ENCODE peak calls at places on chromosomes 2 and 18, in four cellular contexts. C is NCI-H774; H is activated effector memory CD4-positive, alpha-beta T cell treated with Interleukin-2 at 50 U/mL for 16 hours; V is progenitor cell of endocrine pancreas. L is an unnamed sample.
A peak's percentile ranks its signal among the peaks of the same experiment; 100 is the strongest.

GRCh38 chr2:8461341-8461740 is 220.5 kb upstream of the ID2 start:
- DNase-seq in V (no peak), H (no peak), C (no peak), L (no peak)

GRCh38 chr2:207896525-207897295 is 127.0 kb upstream of the FZD5 start:
- DNase-seq in H (no peak), V (no peak), C (peak; percentile 6), L (peak; percentile 46)

GRCh38 chr2:226790436-226790835 is 9.2 kb downstream of the IRS1 start:
- DNase-seq in V (no peak), C (no peak), H (no peak), L (no peak)

GRCh38 chr18:44054514-44054913 is 626.2 kb upstream of the SETBP1 start:
- DNase-seq in V (no peak), C (no peak), H (no peak), L (no peak)

GRCh38 chr2:176574415-176575236 is 305.4 kb downstream of the MTX2 start:
- DNase-seq in V (no peak), C (no peak), H (no peak), L (no peak)

GRCh38 chr2:30396436-30397232 is 50.4 kb upstream of the LCLAT1 start:
- DNase-seq in C (no peak), V (no peak), H (no peak), L (no peak)

GRCh38 chr2:118807668-118808428 is 39.6 kb downstream of the EN1 start:
- DNase-seq in C (no peak), H (no peak), V (no peak), L (no peak)

GRCh38 chr2:24471662-24472061 is 19.4 kb upstream of the NCOA1 start:
- DNase-seq in C (no peak), H (no peak), V (no peak), L (no peak)

GRCh38 chr2:121213386-121213785 is 71.6 kb downstream of the TFCP2L1 start:
- DNase-seq in C (no peak), V (no peak), H (no peak), L (peak; percentile 48)

GRCh38 chr2:85131116-85131515 is 2.1 kb upstream of the TCF7L1 start:
- DNase-seq in C (no peak), V (no peak), H (no peak), L (no peak)

GRCh38 chr2:130798472-130799221 is 38.1 kb upstream of the ARHGEF4 start:
- DNase-seq in C (no peak), H (no peak), V (no peak), L (peak; percentile 29)

GRCh38 chr2:100653449-100654045 is 90.8 kb downstream of the PDCL3 start:
- DNase-seq in H (no peak), C (no peak), V (no peak), L (no peak)

GRCh38 chr2:98932164-98932563 is 3.9 kb downstream of the CRACDL start:
- DNase-seq in H (no peak), V (no peak), C (no peak), L (no peak)

GRCh38 chr2:66432801-66433694 is 1.9 kb upstream of the MEIS1 start:
- DNase-seq in V (peak; percentile 88), H (no peak), C (peak; percentile 94), L (peak; percentile 60)

GRCh38 chr2:227472265-227473018 is 486 bp downstream of the AGFG1 start:
- DNase-seq in C (peak; percentile 36), V (peak; percentile 65), H (no peak), L (peak; percentile 49)

L was measured in left colon.